ENCODE peak calls at places on chromosomes 12 and 14, in seven cellular contexts. C is OCI-LY7, P is foreskin keratinocyte, O is right lobe of liver, Q is neural crest cell, B is mesothelial cell of epicardium, F is hepatocyte. A is an unnamed sample.

GRCh38 chr12:43282106-43282505 is 269.9 kb downstream of the ADAMTS20 start:
- DNase-seq in C (no peak), P (peak), O (no peak), Q (no peak), B (no peak), F (peak), A (no peak)

GRCh38 chr12:53180931-53181645 is 363 bp upstream of the CSAD start:
- DNase-seq in C (peak), P (peak), O (peak), Q (peak), B (peak), F (peak), A (peak)

GRCh38 chr12:15627995-15628945 is 160.9 kb downstream of the EPS8 start:
- DNase-seq in C (no peak), P (peak), O (no peak), Q (no peak), B (no peak), F (peak), A (no peak)

GRCh38 chr14:100472094-100472455 is 115.1 kb downstream of the BEGAIN start:
- DNase-seq in C (peak), P (no peak), O (no peak), Q (no peak), B (no peak), F (no peak), A (no peak)

GRCh38 chr14:102140027-102140749 is 491 bp downstream of the WDR20 start:
- DNase-seq in C (peak), P (peak), O (peak), Q (peak), B (no peak), F (peak), A (peak)

GRCh38 chr12:98735821-98736220 is 90.7 kb downstream of the APAF1 start:
- DNase-seq in C (no peak), P (no peak), O (no peak), Q (no peak), B (no peak), F (no peak), A (no peak)

GRCh38 chr12:10388611-10389010 is 1.2 kb downstream of the KLRK1 start:
- DNase-seq in C (no peak), P (no peak), O (no peak), Q (no peak), B (no peak), F (no peak), A (no peak)

GRCh38 chr12:108332791-108333382 is 6.2 kb downstream of the CMKLR1 start:
- DNase-seq in C (no peak), P (no peak), O (peak), Q (no peak), B (no peak), F (no peak), A (no peak)

GRCh38 chr14:55578511-55578910 is 1.5 kb upstream of the KTN1 start:
- DNase-seq in C (no peak), P (no peak), O (no peak), Q (no peak), B (no peak), F (no peak), A (no peak)

GRCh38 chr14:102086346-102086971 is 385 bp downstream of the HSP90AA1 start:
- DNase-seq in C (peak), P (no peak), O (no peak), Q (no peak), B (peak), F (peak), A (peak)

GRCh38 chr12:109462868-109463692 is 14.0 kb downstream of the KCTD10 start:
- DNase-seq in C (no peak), P (peak), O (no peak), Q (peak), B (peak), F (peak), A (no peak)

GRCh38 chr12:121423253-121423652 is 23.3 kb downstream of the RNF34 start:
- DNase-seq in C (no peak), P (no peak), O (no peak), Q (no peak), B (no peak), F (no peak), A (no peak)

GRCh38 chr14:93712838-93713724 is 75.2 kb downstream of the PRIMA1 start:
- DNase-seq in C (no peak), P (peak), O (peak), Q (no peak), B (peak), F (no peak), A (no peak)

GRCh38 chr12:52867636-52868035 is 18.8 kb upstream of the KRT78 start:
- DNase-seq in C (no peak), P (peak), O (no peak), Q (no peak), B (no peak), F (no peak), A (no peak)

GRCh38 chr12:5259523-5259922 is 172.4 kb upstream of the NTF3 start:
- DNase-seq in C (no peak), P (peak), O (no peak), Q (no peak), B (no peak), F (no peak), A (no peak)

GRCh38 chr12:26298785-26299621 is 103.6 kb downstream of the SSPN start:
- DNase-seq in C (peak), P (peak), O (no peak), Q (no peak), B (no peak), F (peak), A (peak)

GRCh38 chr12:51888316-51889215 is 663 bp downstream of the ANKRD33 start:
- DNase-seq in C (no peak), P (no peak), O (no peak), Q (no peak), B (no peak), F (no peak), A (peak)

GRCh38 chr12:108616359-108616758 is 17.3 kb downstream of the SELPLG start:
- DNase-seq in C (no peak), P (no peak), O (no peak), Q (no peak), B (no peak), F (no peak), A (no peak)

GRCh38 chr14:39459795-39460478 is 27.7 kb upstream of the FBXO33 start:
- DNase-seq in C (no peak), P (no peak), O (no peak), Q (no peak), B (no peak), F (no peak), A (no peak)

GRCh38 chr14:60753264-60754126 is 18.9 kb downstream of the MNAT1 start:
- DNase-seq in C (no peak), P (no peak), O (no peak), Q (no peak), B (no peak), F (no peak), A (peak)

GRCh38 chr12:32151081-32151480 is 44.4 kb downstream of the BICD1 start:
- DNase-seq in C (no peak), P (no peak), O (no peak), Q (no peak), B (no peak), F (no peak), A (no peak)

GRCh38 chr12:9906888-9907287 is 25.3 kb downstream of the CLEC2A start:
- DNase-seq in C (no peak), P (peak), O (no peak), Q (no peak), B (no peak), F (no peak), A (no peak)

GRCh38 chr12:122201381-122201780 is 2.1 kb upstream of the B3GNT4 start:
- DNase-seq in C (no peak), P (no peak), O (no peak), Q (no peak), B (no peak), F (no peak), A (no peak)

GRCh38 chr12:124516850-124517249 is 50.6 kb downstream of the NCOR2 start:
- DNase-seq in C (no peak), P (no peak), O (no peak), Q (no peak), B (no peak), F (no peak), A (no peak)

GRCh38 chr14:73958591-73958990 is 8.5 kb downstream of the COQ6 start:
- DNase-seq in C (no peak), P (no peak), O (no peak), Q (no peak), B (no peak), F (no peak), A (no peak)

GRCh38 chr12:80709811-80710726 is 2.6 kb downstream of the MYF6 start:
- DNase-seq in C (peak), P (no peak), O (no peak), Q (no peak), B (no peak), F (peak), A (no peak)

GRCh38 chr12:19066471-19067001 is 63.0 kb upstream of the PLEKHA5 start:
- DNase-seq in C (no peak), P (no peak), O (no peak), Q (no peak), B (no peak), F (peak), A (no peak)

DNA sequence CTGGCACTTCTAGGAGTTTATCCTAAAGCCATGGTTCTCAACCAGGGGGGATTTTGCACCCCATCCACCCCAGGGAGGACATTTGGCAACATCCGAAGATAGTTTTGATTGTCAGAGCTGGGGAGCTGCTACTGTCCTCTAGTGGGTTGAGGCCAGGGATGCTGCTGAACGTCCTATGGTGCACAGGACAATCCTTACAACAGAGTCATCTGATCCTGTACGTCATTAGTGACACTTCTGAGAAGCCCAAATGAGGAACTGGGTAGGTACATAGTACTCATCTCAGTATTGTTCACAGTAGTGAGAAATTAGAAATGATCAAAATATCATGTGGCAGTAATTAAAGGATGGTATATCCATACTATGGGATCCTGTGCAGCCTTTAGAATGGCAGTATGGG is 185.1 kb downstream of the CHST11 start:
- DNase-seq in C (no peak), P (no peak), O (no peak), Q (no peak), B (no peak), F (no peak), A (peak)
- TF ChIP-seq CTCF in C (no peak), P (no peak), O (no peak), Q (no peak), B (no peak), F (no peak), A (peak)

GRCh38 chr12:2834581-2835491 is at the start of gene NRIP2:
- DNase-seq in C (no peak), P (no peak), O (no peak), Q (no peak), B (peak), F (peak), A (no peak)
- TF ChIP-seq CTCF in C (no peak), P (peak), O (no peak), Q (no peak), B (no peak), F (peak), A (no peak)

GRCh38 chr12:92145731-92146496 is at the start of gene BTG1:
- DNase-seq in C (peak), P (peak), O (peak), Q (peak), B (peak), F (peak), A (peak)
- TF ChIP-seq CTCF in C (no peak), P (no peak), O (no peak), Q (no peak), B (no peak), F (no peak), A (peak)

DNA sequence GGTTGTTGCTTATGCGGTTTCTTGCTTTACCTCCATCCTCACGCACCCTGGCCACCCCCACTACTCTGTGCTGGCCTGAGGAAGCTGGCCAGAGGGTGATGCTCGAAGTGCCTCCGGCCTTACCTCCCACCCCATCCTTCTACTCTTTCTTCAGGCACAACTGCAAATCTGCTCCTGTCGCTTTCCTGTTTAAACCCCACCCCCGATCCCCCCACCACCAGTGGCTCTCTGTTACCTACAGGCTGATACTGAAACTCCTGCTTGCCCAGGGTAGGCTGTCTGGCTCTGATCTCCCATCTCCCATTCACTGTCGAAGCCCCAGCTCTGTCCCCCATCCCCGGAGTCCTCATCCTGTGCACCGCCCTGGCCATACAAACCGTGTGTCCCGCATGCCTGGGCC is 111.5 kb downstream of the PRMT8 start:
- DNase-seq in C (no peak), P (no peak), O (no peak), Q (no peak), B (no peak), F (no peak), A (no peak)
- TF ChIP-seq CTCF in C (no peak), P (no peak), O (no peak), Q (no peak), B (no peak), F (no peak), A (no peak)

DNA sequence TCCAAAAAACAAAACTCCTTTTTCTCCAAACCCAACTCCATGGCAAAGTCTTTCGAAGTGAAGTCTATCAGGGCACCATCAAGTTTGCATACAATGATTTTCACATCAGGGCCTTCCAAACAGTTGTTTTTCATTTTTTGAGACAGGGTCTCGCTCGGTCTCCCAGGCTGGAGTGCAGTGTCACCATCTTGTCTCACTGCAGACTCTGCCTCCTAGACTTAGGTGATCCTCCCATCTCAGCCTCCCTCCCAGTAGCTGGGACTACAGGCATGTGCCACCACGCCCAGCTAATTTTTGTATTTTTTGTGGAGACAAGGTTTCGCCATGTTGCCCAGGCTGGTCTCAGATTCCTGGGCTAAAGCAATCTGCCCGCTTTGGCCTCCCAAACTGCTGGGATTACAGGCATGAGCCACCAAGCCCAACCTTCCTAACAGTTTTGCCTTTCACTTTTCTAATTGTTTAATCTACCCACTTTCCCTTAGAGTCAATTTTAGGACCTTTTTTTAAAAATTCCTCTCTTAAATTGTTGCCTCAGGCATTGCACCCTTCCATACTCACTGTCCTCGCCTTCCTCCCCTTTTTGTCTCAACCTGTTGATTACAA is 11.6 kb downstream of the ZFHX2 start:
- DNase-seq in C (no peak), P (no peak), O (no peak), Q (no peak), B (no peak), F (no peak), A (no peak)
- TF ChIP-seq CTCF in C (no peak), P (no peak), O (no peak), Q (no peak), B (no peak), F (no peak), A (no peak)

GRCh38 chr12:95756362-95756761 is 34.2 kb downstream of the NTN4 start:
- DNase-seq in C (no peak), P (no peak), O (no peak), Q (no peak), B (no peak), F (no peak), A (no peak)

GRCh38 chr12:95762123-95762785 is 28.3 kb downstream of the NTN4 start:
- DNase-seq in C (no peak), P (no peak), O (no peak), Q (no peak), B (no peak), F (no peak), A (no peak)

GRCh38 chr12:95763809-95764253 is 26.7 kb downstream of the NTN4 start:
- DNase-seq in C (no peak), P (peak), O (no peak), Q (no peak), B (no peak), F (peak), A (no peak)

GRCh38 chr12:95759039-95759438 is 31.5 kb downstream of the NTN4 start:
- DNase-seq in C (no peak), P (no peak), O (no peak), Q (no peak), B (no peak), F (no peak), A (no peak)

GRCh38 chr12:95760371-95760770 is 30.2 kb downstream of the NTN4 start:
- DNase-seq in C (no peak), P (no peak), O (no peak), Q (no peak), B (no peak), F (no peak), A (no peak)
- TF ChIP-seq CTCF in C (no peak), P (no peak), O (no peak), Q (no peak), B (no peak), F (no peak), A (no peak)

DNA sequence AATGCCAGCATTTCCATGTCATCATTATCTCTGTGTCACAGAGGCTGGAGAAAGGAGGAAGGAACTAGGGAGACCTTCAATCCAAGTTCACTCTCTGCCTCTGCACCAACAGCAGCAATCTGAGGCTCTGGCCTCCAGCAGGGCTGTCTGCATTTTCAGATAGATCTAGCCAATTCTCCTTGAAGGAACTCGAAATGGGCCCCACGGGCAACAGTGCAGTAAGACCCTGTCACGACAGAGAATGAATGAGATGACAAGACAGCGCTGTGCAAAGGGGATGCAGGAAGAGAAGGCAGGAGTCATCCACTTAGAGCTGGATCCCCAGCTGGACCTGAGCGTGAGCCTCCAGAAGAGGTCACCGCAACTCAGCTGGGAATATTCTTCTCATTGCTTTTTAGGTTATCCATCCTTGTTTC is 183.7 kb upstream of the GZMB start:
- DNase-seq in C (no peak), P (no peak), O (no peak), Q (no peak), B (no peak), F (peak), A (no peak)
- TF ChIP-seq CTCF in C (no peak), P (peak), O (no peak), Q (peak), B (no peak), F (peak), A (no peak)

DNA sequence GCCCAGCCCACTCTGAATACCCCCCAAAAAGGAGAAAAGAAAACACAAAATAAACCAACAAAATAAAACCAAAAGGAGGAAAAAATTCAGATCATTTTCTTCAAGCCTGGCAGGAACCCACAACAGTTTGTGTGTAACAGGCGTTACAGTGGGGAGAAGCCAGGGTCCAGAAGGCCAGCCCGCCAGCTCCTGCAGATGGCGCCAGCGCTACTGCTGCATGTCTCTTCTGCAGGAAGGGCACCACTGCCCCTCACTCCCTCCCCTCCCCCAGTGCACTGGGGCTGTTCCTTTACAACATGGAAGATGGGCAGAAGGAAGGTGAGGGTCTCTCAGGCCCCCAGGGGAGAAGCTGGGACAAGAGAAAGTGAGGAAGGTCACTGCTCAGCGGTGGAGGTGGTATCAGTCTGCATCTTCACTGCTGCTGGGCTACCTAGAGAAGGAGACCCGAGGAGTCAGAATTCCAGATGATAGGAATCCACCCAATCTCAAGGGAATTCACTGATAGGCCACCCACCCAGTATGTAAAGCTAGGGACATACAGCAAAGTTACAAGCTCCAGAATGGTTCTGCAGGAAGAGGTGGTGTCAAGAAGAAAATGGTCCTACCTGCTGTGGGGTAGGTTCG is 2.3 kb upstream of the NOP2 start:
- DNase-seq in C (peak), P (no peak), O (peak), Q (peak), B (no peak), F (peak), A (peak)
- TF ChIP-seq CTCF in C (peak), P (peak), O (no peak), Q (peak), B (peak), F (peak), A (peak)

DNA sequence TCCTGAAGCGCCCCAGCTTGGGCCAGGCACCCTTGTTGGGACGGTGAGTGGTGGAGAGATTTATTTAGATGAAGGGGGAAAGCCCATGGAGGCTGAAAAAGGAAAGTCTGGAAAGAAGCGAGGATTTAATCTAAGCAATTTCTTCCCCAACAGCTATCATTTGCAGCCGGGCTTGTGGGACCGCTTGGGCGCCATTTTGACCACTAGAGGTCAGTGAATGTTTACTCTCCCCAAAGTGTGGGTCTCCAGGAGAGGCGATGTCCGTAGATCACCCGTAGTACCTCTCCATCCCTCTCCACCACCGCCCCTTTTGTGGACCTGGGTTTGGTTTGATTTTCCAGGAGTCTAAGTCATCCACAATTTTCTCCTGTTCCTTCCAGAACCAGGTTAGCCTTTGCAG is 91.2 kb upstream of the PARP11 start:
- DNase-seq in C (no peak), P (no peak), O (no peak), Q (peak), B (no peak), F (no peak), A (peak)
- TF ChIP-seq CTCF in C (peak), P (peak), O (no peak), Q (peak), B (no peak), F (peak), A (peak)

A was measured in GM10248.